ENCODE peak calls at places on chromosomes 7 and 10, in seven cellular contexts. One of them, this sample, is unnamed.

GRCh38 chr7:151570366-151570915 is 50.7 kb upstream of the RHEB start:
- DNase-seq in HS-5: no peak
- DNase-seq in stimulated activated naive CD4-positive, alpha-beta T cell: peak
- DNase-seq in omental fat pad: no peak
- DNase-seq in mucosa of descending colon: no peak
- DNase-seq in SK-N-SH: no peak
- DNase-seq in stimulated activated CD4-positive, alpha-beta T cell treated with anti-CD3 and anti-CD28 coated beads, Interleukin-15, amount 100 ng/mL, for 1 hour: no peak
- DNase-seq in this sample: no peak

GRCh38 chr10:86267286-86268195 is 99.1 kb downstream of the GRID1 start:
- DNase-seq in HS-5: no peak
- DNase-seq in stimulated activated naive CD4-positive, alpha-beta T cell: no peak
- DNase-seq in omental fat pad: no peak
- DNase-seq in mucosa of descending colon: no peak
- DNase-seq in SK-N-SH: peak
- DNase-seq in stimulated activated CD4-positive, alpha-beta T cell treated with anti-CD3 and anti-CD28 coated beads, Interleukin-15, amount 100 ng/mL, for 1 hour: no peak
- DNase-seq in this sample: no peak

GRCh38 chr7:11623093-11623678 is 208.8 kb downstream of the THSD7A start:
- DNase-seq in HS-5: peak
- DNase-seq in stimulated activated naive CD4-positive, alpha-beta T cell: no peak
- DNase-seq in omental fat pad: no peak
- DNase-seq in mucosa of descending colon: no peak
- DNase-seq in SK-N-SH: no peak
- DNase-seq in stimulated activated CD4-positive, alpha-beta T cell treated with anti-CD3 and anti-CD28 coated beads, Interleukin-15, amount 100 ng/mL, for 1 hour: no peak
- DNase-seq in this sample: no peak

GRCh38 chr10:76553700-76554470 is 1083.7 kb downstream of the KCNMA1 start:
- DNase-seq in HS-5: no peak
- DNase-seq in stimulated activated naive CD4-positive, alpha-beta T cell: no peak
- DNase-seq in omental fat pad: no peak
- DNase-seq in mucosa of descending colon: no peak
- DNase-seq in SK-N-SH: peak
- DNase-seq in stimulated activated CD4-positive, alpha-beta T cell treated with anti-CD3 and anti-CD28 coated beads, Interleukin-15, amount 100 ng/mL, for 1 hour: no peak
- DNase-seq in this sample: no peak

GRCh38 chr7:27199820-27200760 is at the start of gene HOXA13:
- DNase-seq in HS-5: no peak
- DNase-seq in stimulated activated naive CD4-positive, alpha-beta T cell: no peak
- DNase-seq in omental fat pad: no peak
- DNase-seq in mucosa of descending colon: peak
- DNase-seq in SK-N-SH: peak
- DNase-seq in stimulated activated CD4-positive, alpha-beta T cell treated with anti-CD3 and anti-CD28 coated beads, Interleukin-15, amount 100 ng/mL, for 1 hour: no peak
- DNase-seq in this sample: no peak

GRCh38 chr10:13787015-13787421 is 200.3 kb downstream of the PRPF18 start:
- DNase-seq in HS-5: no peak
- DNase-seq in stimulated activated naive CD4-positive, alpha-beta T cell: peak
- DNase-seq in omental fat pad: no peak
- DNase-seq in mucosa of descending colon: peak
- DNase-seq in SK-N-SH: no peak
- DNase-seq in stimulated activated CD4-positive, alpha-beta T cell treated with anti-CD3 and anti-CD28 coated beads, Interleukin-15, amount 100 ng/mL, for 1 hour: peak
- DNase-seq in this sample: peak

GRCh38 chr7:37424532-37424931 is 24.1 kb downstream of the ELMO1 start:
- DNase-seq in HS-5: no peak
- DNase-seq in stimulated activated naive CD4-positive, alpha-beta T cell: no peak
- DNase-seq in omental fat pad: no peak
- DNase-seq in mucosa of descending colon: no peak
- DNase-seq in SK-N-SH: no peak
- DNase-seq in stimulated activated CD4-positive, alpha-beta T cell treated with anti-CD3 and anti-CD28 coated beads, Interleukin-15, amount 100 ng/mL, for 1 hour: no peak
- DNase-seq in this sample: no peak

GRCh38 chr10:95572451-95572850 is 11.3 kb upstream of the SORBS1 start:
- DNase-seq in HS-5: no peak
- DNase-seq in stimulated activated naive CD4-positive, alpha-beta T cell: no peak
- DNase-seq in omental fat pad: no peak
- DNase-seq in mucosa of descending colon: no peak
- DNase-seq in SK-N-SH: no peak
- DNase-seq in stimulated activated CD4-positive, alpha-beta T cell treated with anti-CD3 and anti-CD28 coated beads, Interleukin-15, amount 100 ng/mL, for 1 hour: no peak
- DNase-seq in this sample: no peak

GRCh38 chr10:79335094-79335469 is 12.2 kb upstream of the PPIF start:
- DNase-seq in HS-5: no peak
- DNase-seq in stimulated activated naive CD4-positive, alpha-beta T cell: no peak
- DNase-seq in omental fat pad: no peak
- DNase-seq in mucosa of descending colon: no peak
- DNase-seq in SK-N-SH: no peak
- DNase-seq in stimulated activated CD4-positive, alpha-beta T cell treated with anti-CD3 and anti-CD28 coated beads, Interleukin-15, amount 100 ng/mL, for 1 hour: no peak
- DNase-seq in this sample: no peak

GRCh38 chr10:85612378-85612775 is 754.2 kb downstream of the GRID1 start:
- DNase-seq in HS-5: no peak
- DNase-seq in stimulated activated naive CD4-positive, alpha-beta T cell: peak
- DNase-seq in omental fat pad: no peak
- DNase-seq in mucosa of descending colon: no peak
- DNase-seq in SK-N-SH: no peak
- DNase-seq in stimulated activated CD4-positive, alpha-beta T cell treated with anti-CD3 and anti-CD28 coated beads, Interleukin-15, amount 100 ng/mL, for 1 hour: no peak
- DNase-seq in this sample: peak